ENCODE peak calls at places on chromosomes 4 and X, in nine cellular contexts. One of them, this sample, is unnamed.

GRCh38 chrX:4932790-4933189 is 1219.3 kb upstream of the PRKX start:
- DNase-seq in Panc1: no peak
- DNase-seq in heart right ventricle: no peak
- DNase-seq in body of pancreas: no peak
- DNase-seq in fibroblast of lung: peak; percentile 60
- DNase-seq in PC-3: peak; percentile 79
- DNase-seq in PC-9: peak; percentile 87
- DNase-seq in Caco-2: no peak
- DNase-seq in mucosa of descending colon: no peak
- DNase-seq in this sample: no peak

GRCh38 chr4:16457944-16458343 is 231.7 kb upstream of the TAPT1 start:
- DNase-seq in body of pancreas: no peak
- DNase-seq in Panc1: no peak
- DNase-seq in PC-9: no peak
- DNase-seq in Caco-2: no peak
- DNase-seq in heart right ventricle: no peak
- DNase-seq in fibroblast of lung: peak; percentile 68
- DNase-seq in mucosa of descending colon: no peak
- DNase-seq in PC-3: peak; percentile 68
- DNase-seq in this sample: no peak

GRCh38 chr4:74884282-74884681 is 48.6 kb upstream of the PARM1 start:
- DNase-seq in body of pancreas: no peak
- DNase-seq in PC-3: no peak
- DNase-seq in fibroblast of lung: no peak
- DNase-seq in Panc1: no peak
- DNase-seq in mucosa of descending colon: no peak
- DNase-seq in heart right ventricle: no peak
- DNase-seq in Caco-2: no peak
- DNase-seq in PC-9: no peak
- DNase-seq in this sample: no peak

GRCh38 chrX:55389376-55389775 is 62.6 kb upstream of the MAGEH1 start:
- DNase-seq in Caco-2: no peak
- DNase-seq in heart right ventricle: no peak
- DNase-seq in body of pancreas: no peak
- DNase-seq in PC-9: no peak
- DNase-seq in PC-3: no peak
- DNase-seq in mucosa of descending colon: no peak
- DNase-seq in fibroblast of lung: no peak
- DNase-seq in Panc1: no peak
- DNase-seq in this sample: no peak

GRCh38 chr4:40193018-40193571 is 3.7 kb upstream of the RHOH start:
- DNase-seq in PC-3: no peak
- DNase-seq in body of pancreas: no peak
- DNase-seq in fibroblast of lung: no peak
- DNase-seq in Panc1: no peak
- DNase-seq in PC-9: no peak
- DNase-seq in mucosa of descending colon: peak; percentile 52
- DNase-seq in heart right ventricle: no peak
- DNase-seq in Caco-2: no peak
- DNase-seq in this sample: no peak

GRCh38 chr4:7863911-7864681 is 75.6 kb downstream of the AFAP1 start:
- DNase-seq in PC-9: no peak
- DNase-seq in Caco-2: no peak
- DNase-seq in mucosa of descending colon: no peak
- DNase-seq in Panc1: no peak
- DNase-seq in fibroblast of lung: peak; percentile 47
- DNase-seq in PC-3: no peak
- DNase-seq in heart right ventricle: no peak
- DNase-seq in body of pancreas: no peak
- DNase-seq in this sample: no peak

GRCh38 chrX:111823068-111823467 is 52.9 kb upstream of the TRPC5OS start:
- DNase-seq in Caco-2: no peak
- DNase-seq in Panc1: peak; percentile 1
- DNase-seq in PC-3: peak; percentile 9
- DNase-seq in PC-9: no peak
- DNase-seq in fibroblast of lung: no peak
- DNase-seq in body of pancreas: no peak
- DNase-seq in heart right ventricle: no peak
- DNase-seq in mucosa of descending colon: no peak
- DNase-seq in this sample: no peak

GRCh38 chr4:55447826-55448225 is 52.1 kb downstream of the TMEM165 start:
- DNase-seq in mucosa of descending colon: no peak
- DNase-seq in fibroblast of lung: peak; percentile 44
- DNase-seq in Panc1: no peak
- DNase-seq in heart right ventricle: no peak
- DNase-seq in Caco-2: no peak
- DNase-seq in PC-3: peak; percentile 26
- DNase-seq in body of pancreas: no peak
- DNase-seq in PC-9: no peak
- DNase-seq in this sample: no peak

GRCh38 chr4:168541608-168541953 is 44.7 kb downstream of the PALLD start:
- DNase-seq in Caco-2: no peak
- DNase-seq in body of pancreas: no peak
- DNase-seq in PC-9: peak; percentile 57
- DNase-seq in PC-3: peak; percentile 81
- DNase-seq in fibroblast of lung: peak; percentile 75
- DNase-seq in heart right ventricle: no peak
- DNase-seq in mucosa of descending colon: no peak
- DNase-seq in Panc1: no peak
- DNase-seq in this sample: no peak

GRCh38 chr4:128229458-128229805 is 58.2 kb downstream of the PGRMC2 start:
- DNase-seq in mucosa of descending colon: no peak
- DNase-seq in fibroblast of lung: peak; percentile 87
- DNase-seq in body of pancreas: no peak
- DNase-seq in Caco-2: no peak
- DNase-seq in PC-9: no peak
- DNase-seq in heart right ventricle: no peak
- DNase-seq in PC-3: peak; percentile 34
- DNase-seq in Panc1: no peak
- DNase-seq in this sample: no peak

GRCh38 chrX:129748265-129748664 is 9.5 kb downstream of the XPNPEP2 start:
- DNase-seq in mucosa of descending colon: no peak
- DNase-seq in body of pancreas: no peak
- DNase-seq in PC-3: no peak
- DNase-seq in Caco-2: no peak
- DNase-seq in heart right ventricle: no peak
- DNase-seq in Panc1: no peak
- DNase-seq in PC-9: no peak
- DNase-seq in fibroblast of lung: peak; percentile 86
- DNase-seq in this sample: no peak

GRCh38 chrX:123665197-123665596 is 67.7 kb downstream of the THOC2 start:
- DNase-seq in PC-3: peak; percentile 24
- DNase-seq in body of pancreas: no peak
- DNase-seq in PC-9: peak; percentile 96
- DNase-seq in mucosa of descending colon: no peak
- DNase-seq in Caco-2: no peak
- DNase-seq in heart right ventricle: no peak
- DNase-seq in fibroblast of lung: peak; percentile 40
- DNase-seq in Panc1: peak; percentile 77
- DNase-seq in this sample: no peak

DNA sequence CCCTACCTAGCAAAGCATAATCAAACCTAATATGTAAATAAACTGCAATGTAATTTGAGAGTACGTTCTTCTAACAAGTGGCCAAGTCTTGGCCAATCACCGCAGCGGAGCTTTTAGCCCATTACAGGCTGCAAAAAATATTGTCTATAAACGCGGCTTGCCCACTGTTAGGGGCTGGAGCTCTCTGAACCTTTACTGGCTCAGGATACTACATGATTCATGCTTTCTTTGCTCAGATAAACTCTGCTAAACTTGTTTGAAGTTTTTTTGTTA is 990 bp upstream of the HADH start:
- DNase-seq in fibroblast of lung: no peak
- DNase-seq in body of pancreas: no peak
- DNase-seq in mucosa of descending colon: peak; percentile 15
- DNase-seq in Caco-2: no peak
- DNase-seq in Panc1: no peak
- DNase-seq in PC-3: no peak
- DNase-seq in PC-9: no peak
- DNase-seq in heart right ventricle: no peak
- DNase-seq in this sample: no peak
- H3K4me3 ChIP-seq in fibroblast of lung: no peak overlapping the region
- H3K4me3 ChIP-seq in body of pancreas: no peak overlapping the region
- H3K4me3 ChIP-seq in mucosa of descending colon: no peak overlapping the region
- H3K4me3 ChIP-seq in Caco-2: peak overlapping the region; percentile 8
- H3K4me3 ChIP-seq in Panc1: no peak overlapping the region
- H3K4me3 ChIP-seq in PC-3: peak overlapping the region; percentile 98
- H3K4me3 ChIP-seq in PC-9: peak overlapping the region; percentile 82
- H3K4me3 ChIP-seq in heart right ventricle: peak overlapping the region; percentile 89
- H3K4me3 ChIP-seq in this sample: no peak overlapping the region

GRCh38 chr4:182556576-182556975 is 313.4 kb downstream of the TENM3 start:
- DNase-seq in Panc1: no peak
- DNase-seq in heart right ventricle: no peak
- DNase-seq in PC-3: no peak
- DNase-seq in Caco-2: no peak
- DNase-seq in body of pancreas: no peak
- DNase-seq in mucosa of descending colon: no peak
- DNase-seq in fibroblast of lung: peak; percentile 88
- DNase-seq in PC-9: no peak
- DNase-seq in this sample: no peak

GRCh38 chr4:182564966-182565365 is 321.8 kb downstream of the TENM3 start:
- DNase-seq in mucosa of descending colon: no peak
- DNase-seq in body of pancreas: no peak
- DNase-seq in PC-3: no peak
- DNase-seq in fibroblast of lung: no peak
- DNase-seq in heart right ventricle: no peak
- DNase-seq in PC-9: no peak
- DNase-seq in Caco-2: no peak
- DNase-seq in Panc1: no peak
- DNase-seq in this sample: no peak

GRCh38 chr4:182560358-182560757 is 317.2 kb downstream of the TENM3 start:
- DNase-seq in PC-3: no peak
- DNase-seq in PC-9: no peak
- DNase-seq in fibroblast of lung: peak; percentile 77
- DNase-seq in body of pancreas: no peak
- DNase-seq in mucosa of descending colon: no peak
- DNase-seq in heart right ventricle: no peak
- DNase-seq in Caco-2: no peak
- DNase-seq in Panc1: no peak
- DNase-seq in this sample: no peak

GRCh38 chr4:182567119-182567518 is 323.9 kb downstream of the TENM3 start:
- DNase-seq in Panc1: no peak
- DNase-seq in PC-9: no peak
- DNase-seq in body of pancreas: no peak
- DNase-seq in heart right ventricle: no peak
- DNase-seq in fibroblast of lung: no peak
- DNase-seq in Caco-2: no peak
- DNase-seq in mucosa of descending colon: no peak
- DNase-seq in PC-3: no peak
- DNase-seq in this sample: no peak

GRCh38 chr4:182562350-182562749 is 319.1 kb downstream of the TENM3 start:
- DNase-seq in fibroblast of lung: no peak
- DNase-seq in mucosa of descending colon: no peak
- DNase-seq in body of pancreas: no peak
- DNase-seq in heart right ventricle: no peak
- DNase-seq in PC-9: no peak
- DNase-seq in Panc1: no peak
- DNase-seq in Caco-2: no peak
- DNase-seq in PC-3: no peak
- DNase-seq in this sample: no peak
- H3K4me1 ChIP-seq in fibroblast of lung: no peaks in the 10 kb centered on the region
- H3K4me1 ChIP-seq in mucosa of descending colon: no peaks in the 10 kb centered on the region
- H3K4me1 ChIP-seq in body of pancreas: no peaks in the 10 kb centered on the region
- H3K4me1 ChIP-seq in heart right ventricle: no peaks in the 10 kb centered on the region
- H3K4me1 ChIP-seq in PC-9: no peaks in the 10 kb centered on the region
- H3K4me1 ChIP-seq in Panc1: no peaks in the 10 kb centered on the region
- H3K4me1 ChIP-seq in Caco-2: no peaks in the 10 kb centered on the region
- H3K4me1 ChIP-seq in PC-3: no peaks in the 10 kb centered on the region
- H3K4me1 ChIP-seq in this sample: no peaks in the 10 kb centered on the region

GRCh38 chrX:14501312-14501711 is 28.0 kb upstream of the GLRA2 start:
- DNase-seq in PC-3: no peak
- DNase-seq in heart right ventricle: peak; percentile 15
- DNase-seq in fibroblast of lung: no peak
- DNase-seq in Panc1: no peak
- DNase-seq in Caco-2: no peak
- DNase-seq in mucosa of descending colon: peak; percentile 3
- DNase-seq in body of pancreas: no peak
- DNase-seq in PC-9: no peak
- DNase-seq in this sample: no peak

GRCh38 chrX:14491689-14492088 is 37.6 kb upstream of the GLRA2 start:
- DNase-seq in PC-3: peak; percentile 22
- DNase-seq in body of pancreas: no peak
- DNase-seq in fibroblast of lung: no peak
- DNase-seq in mucosa of descending colon: no peak
- DNase-seq in PC-9: no peak
- DNase-seq in Caco-2: no peak
- DNase-seq in heart right ventricle: no peak
- DNase-seq in Panc1: no peak
- DNase-seq in this sample: no peak

GRCh38 chrX:14496674-14497073 is 32.7 kb upstream of the GLRA2 start:
- DNase-seq in heart right ventricle: no peak
- DNase-seq in Caco-2: no peak
- DNase-seq in mucosa of descending colon: no peak
- DNase-seq in PC-9: no peak
- DNase-seq in PC-3: no peak
- DNase-seq in body of pancreas: no peak
- DNase-seq in fibroblast of lung: no peak
- DNase-seq in Panc1: no peak
- DNase-seq in this sample: no peak

DNA sequence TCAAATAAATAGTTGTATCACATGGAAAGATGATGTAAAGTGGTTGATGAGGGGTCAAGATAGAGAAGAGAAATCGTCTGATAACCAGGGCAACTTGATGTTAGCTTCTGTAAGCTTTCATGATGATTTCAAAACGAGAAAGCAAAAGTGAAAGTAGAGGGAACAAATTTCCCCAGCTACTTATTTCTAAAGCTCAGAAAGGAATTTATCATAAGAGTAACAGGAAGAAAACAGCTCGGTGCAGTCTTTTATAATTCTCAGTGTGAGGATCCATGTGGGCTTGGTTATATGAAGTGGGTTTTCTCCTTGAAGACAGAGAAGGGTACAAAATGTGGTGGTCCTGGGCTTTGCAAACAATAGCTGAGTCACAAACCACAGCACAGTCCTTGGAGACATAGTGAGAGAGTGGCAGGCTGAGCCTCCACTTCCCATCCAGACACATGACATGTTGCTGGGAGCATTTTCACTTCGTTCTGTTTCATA is 32.1 kb upstream of the GLRA2 start:
- DNase-seq in PC-9: no peak
- DNase-seq in PC-3: no peak
- DNase-seq in fibroblast of lung: no peak
- DNase-seq in Panc1: no peak
- DNase-seq in Caco-2: no peak
- DNase-seq in body of pancreas: no peak
- DNase-seq in mucosa of descending colon: peak; percentile 7
- DNase-seq in heart right ventricle: no peak
- DNase-seq in this sample: no peak
- H3K4me3 ChIP-seq in PC-9: peak overlapping the region; percentile 41
- H3K4me3 ChIP-seq in PC-3: no peak overlapping the region
- H3K4me3 ChIP-seq in fibroblast of lung: peak overlapping the region; percentile 4
- H3K4me3 ChIP-seq in Panc1: no peak overlapping the region
- H3K4me3 ChIP-seq in Caco-2: no peak overlapping the region
- H3K4me3 ChIP-seq in body of pancreas: no peak overlapping the region
- H3K4me3 ChIP-seq in mucosa of descending colon: no peak overlapping the region
- H3K4me3 ChIP-seq in heart right ventricle: no peak overlapping the region
- H3K4me3 ChIP-seq in this sample: no peak overlapping the region

DNA sequence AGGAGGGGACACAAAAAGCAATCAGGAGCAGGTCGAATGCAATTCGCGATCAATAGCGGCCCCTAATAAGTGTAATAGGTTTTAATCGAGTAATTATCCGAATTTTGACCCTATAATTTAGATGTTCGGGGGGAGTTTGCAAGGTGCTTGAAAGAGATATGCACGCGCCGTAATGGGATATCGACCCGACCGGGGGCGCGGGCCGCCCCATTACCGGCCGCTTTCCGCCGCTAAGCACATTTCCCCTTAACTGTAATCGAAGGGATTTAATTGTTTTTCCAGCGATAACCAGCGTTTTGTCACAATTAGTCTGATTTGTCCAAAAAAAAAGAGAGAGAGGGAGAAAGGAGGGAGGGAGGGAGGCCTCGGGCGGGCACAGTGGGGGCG is 1.0 kb downstream of the NKX1-1 start:
- DNase-seq in Caco-2: no peak
- DNase-seq in PC-9: no peak
- DNase-seq in heart right ventricle: no peak
- DNase-seq in mucosa of descending colon: no peak
- DNase-seq in PC-3: no peak
- DNase-seq in Panc1: no peak
- DNase-seq in fibroblast of lung: no peak
- DNase-seq in body of pancreas: no peak
- DNase-seq in this sample: no peak
- H3K4me1 ChIP-seq in Caco-2: no peaks in the 10 kb centered on the region
- H3K4me1 ChIP-seq in PC-9: no peaks in the 10 kb centered on the region
- H3K4me1 ChIP-seq in heart right ventricle: peaks cover 42% of the 10 kb centered on the region
- H3K4me1 ChIP-seq in mucosa of descending colon: no peaks in the 10 kb centered on the region
- H3K4me1 ChIP-seq in PC-3: no peaks in the 10 kb centered on the region
- H3K4me1 ChIP-seq in Panc1: no peaks in the 10 kb centered on the region
- H3K4me1 ChIP-seq in fibroblast of lung: no peaks in the 10 kb centered on the region
- H3K4me1 ChIP-seq in body of pancreas: peaks cover 37% of the 10 kb centered on the region
- H3K4me1 ChIP-seq in this sample: no peaks in the 10 kb centered on the region